ENCODE peak calls at places on chromosomes 1 and 21, in ten cellular contexts. V is PC-9, W is fibroblast of lung, L is H1, N is K562, M is mesenchymal stem cell, P is IMR-90, F is hepatocyte, S is A549, C is endothelial cell of umbilical vein. D is an unnamed sample.

GRCh38 chr1:91891486-91891885 is 5.5 kb upstream of the TGFBR3 start:
- DNase-seq in N (no peak), P (peak; percentile 71), S (no peak), V (peak; percentile 50), W (peak; percentile 97), M (peak; percentile 55), F (no peak), C (no peak), L (no peak), D (no peak)

GRCh38 chr21:38351961-38352521 is 95.2 kb downstream of the KCNJ15 start:
- DNase-seq in C (peak; percentile 72), W (peak; percentile 77), N (no peak), V (no peak), F (no peak), S (peak; percentile 3), P (peak; percentile 90), M (peak; percentile 79), L (peak; percentile 33), D (peak; percentile 93)

GRCh38 chr1:167430134-167430848 is 88.0 kb downstream of the CD247 start:
- DNase-seq in L (peak; percentile 61), M (no peak), N (no peak), W (no peak), P (no peak), S (no peak), C (no peak), F (no peak), V (no peak), D (no peak)

GRCh38 chr1:100455478-100456072 is 82.4 kb upstream of the GPR88 start:
- DNase-seq in S (no peak), L (no peak), F (peak; percentile 19), W (peak; percentile 30), M (peak; percentile 19), C (peak; percentile 33), V (no peak), N (no peak), P (peak; percentile 16), D (no peak)

GRCh38 chr1:77406661-77407060 is 124.8 kb downstream of the AK5 start:
- DNase-seq in C (peak; percentile 69), L (no peak), N (no peak), S (no peak), F (no peak), M (peak; percentile 14), W (no peak), V (peak; percentile 40), P (peak; percentile 11), D (peak; percentile 18)

GRCh38 chr1:17419626-17420328 is 19.7 kb downstream of the RCC2 start:
- DNase-seq in F (peak; percentile 74), V (no peak), C (peak; percentile 57), W (peak; percentile 54), M (peak; percentile 56), P (peak; percentile 36), N (peak; percentile 81), L (peak; percentile 67), S (peak; percentile 67), D (no peak)

GRCh38 chr1:223811634-223812101 is 34.1 kb downstream of the TP53BP2 start:
- DNase-seq in V (peak; percentile 55), P (peak; percentile 49), W (peak; percentile 69), C (peak; percentile 68), F (no peak), M (peak; percentile 64), L (no peak), S (no peak), N (no peak), D (peak; percentile 20)

GRCh38 chr21:44439211-44439600 is 16.1 kb upstream of the LRRC3 start:
- DNase-seq in S (no peak), V (no peak), M (no peak), F (no peak), P (no peak), L (no peak), C (no peak), W (no peak), N (no peak), D (no peak)

GRCh38 chr1:111769517-111770146 is 13.9 kb downstream of the DDX20 start:
- DNase-seq in N (peak; percentile 65), L (no peak), M (peak; percentile 84), P (peak; percentile 78), V (peak; percentile 72), F (peak; percentile 74), C (peak; percentile 70), S (peak; percentile 18), W (peak; percentile 85), D (peak; percentile 43)

GRCh38 chr21:28641731-28642130 is 350.9 kb downstream of the LTN1 start:
- DNase-seq in W (no peak), C (no peak), M (no peak), F (no peak), V (no peak), N (no peak), P (no peak), L (no peak), S (no peak), D (no peak)

GRCh38 chr1:181483084-181483559 is at the start of gene CACNA1E:
- DNase-seq in N (no peak), C (no peak), L (no peak), W (no peak), S (no peak), M (no peak), V (no peak), F (no peak), P (no peak), D (no peak)

GRCh38 chr1:181488884-181489283 is 5.6 kb downstream of the CACNA1E start:
- DNase-seq in M (no peak), F (no peak), S (no peak), P (no peak), W (no peak), V (no peak), L (no peak), C (no peak), N (no peak), D (no peak)

GRCh38 chr1:181485276-181486097 is 2.2 kb downstream of the CACNA1E start:
- DNase-seq in F (peak; percentile 67), S (no peak), C (no peak), L (no peak), N (peak; percentile 27), W (no peak), P (no peak), M (no peak), V (no peak), D (no peak)

GRCh38 chr1:181483561-181484291 is 409 bp downstream of the CACNA1E start:
- DNase-seq in W (no peak), F (no peak), P (no peak), C (no peak), V (no peak), M (no peak), L (no peak), N (no peak), S (no peak), D (no peak)

DNA sequence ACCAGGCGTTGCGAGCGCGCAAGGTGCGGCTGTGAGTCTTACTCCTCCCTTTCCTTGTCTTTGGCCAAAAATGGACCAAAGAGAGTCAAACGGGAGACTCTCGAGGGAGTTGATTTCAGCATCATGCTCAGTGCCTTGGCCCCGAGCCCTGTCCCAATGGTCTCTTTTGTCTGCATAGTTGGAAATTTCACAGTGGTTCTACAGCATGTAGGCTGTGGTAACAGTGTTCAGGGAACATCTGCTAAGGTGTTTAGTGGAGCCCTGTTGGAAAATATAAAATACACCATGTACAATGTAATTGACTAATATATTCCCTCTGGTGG is 2.7 kb downstream of the CACNA1E start:
- DNase-seq in C (no peak), P (no peak), M (no peak), V (no peak), S (no peak), L (no peak), F (no peak), W (no peak), N (no peak), D (no peak)
- H3K4me2 ChIP-seq in C (no peak overlapping the region), P (no peak overlapping the region), M (no peak overlapping the region), V (no peak overlapping the region), S (peak overlapping the region; percentile 43), L (peak overlapping the region; percentile 75), F (peak overlapping the region; percentile 78), W (no peak overlapping the region), N (no peak overlapping the region), D (no peak overlapping the region)

GRCh38 chr1:191528275-191528674 is 630.0 kb upstream of the RGS18 start:
- DNase-seq in F (no peak), M (no peak), W (no peak), V (peak; percentile 38), S (no peak), P (no peak), L (no peak), N (no peak), C (no peak), D (no peak)

GRCh38 chr1:191533254-191533653 is 625.0 kb upstream of the RGS18 start:
- DNase-seq in V (no peak), P (no peak), L (no peak), F (no peak), S (no peak), W (no peak), M (no peak), N (no peak), C (no peak), D (no peak)

GRCh38 chr1:191530928-191531327 is 627.3 kb upstream of the RGS18 start:
- DNase-seq in C (no peak), P (no peak), S (no peak), F (no peak), L (no peak), W (no peak), V (no peak), M (no peak), N (no peak), D (no peak)
- H3K4me2 ChIP-seq in C (no peak overlapping the region), P (no peak overlapping the region), S (no peak overlapping the region), F (no peak overlapping the region), L (no peak overlapping the region), W (no peak overlapping the region), V (no peak overlapping the region), M (no peak overlapping the region), N (no peak overlapping the region), D (no peak overlapping the region)

GRCh38 chr1:45429543-45430159 is 61.3 kb downstream of the TESK2 start:
- DNase-seq in F (no peak), C (no peak), S (no peak), M (no peak), P (no peak), W (no peak), N (no peak), V (no peak), L (no peak), D (no peak)
- H3K4me2 ChIP-seq in F (no peak overlapping the region), C (no peak overlapping the region), S (no peak overlapping the region), M (no peak overlapping the region), P (no peak overlapping the region), W (no peak overlapping the region), N (no peak overlapping the region), V (no peak overlapping the region), L (no peak overlapping the region), D (no peak overlapping the region)

GRCh38 chr1:89518116-89518780 is 6.4 kb upstream of the LRRC8B start:
- DNase-seq in M (peak; percentile 24), V (no peak), W (peak; percentile 67), L (no peak), N (no peak), S (no peak), F (no peak), P (peak; percentile 18), C (no peak), D (no peak)
- H3K4me2 ChIP-seq in M (no peak overlapping the region), V (no peak overlapping the region), W (no peak overlapping the region), L (no peak overlapping the region), N (no peak overlapping the region), S (peak overlapping the region; percentile 9), F (no peak overlapping the region), P (no peak overlapping the region), C (no peak overlapping the region), D (no peak overlapping the region)

D was measured in astrocyte.